ENCODE peak calls at places on chromosomes 16 and 17, in six cellular contexts. One of them, this sample, is unnamed. For H3K9me3 and H3K36me3, the result is how much of the 10 kb centered on the place peaks cover.

GRCh38 chr16:17076121-17076757 is 394.5 kb downstream of the XYLT1 start:
- DNase-seq in CD4-positive, CD25-positive, alpha-beta regulatory T cell: no peak
- DNase-seq in sigmoid colon: no peak
- DNase-seq in HepG2: no peak
- DNase-seq in HCT116: no peak
- DNase-seq in tibial artery: no peak
- DNase-seq in this sample: no peak

GRCh38 chr17:59611503-59611902 is 8.2 kb upstream of the CLTC start:
- DNase-seq in CD4-positive, CD25-positive, alpha-beta regulatory T cell: no peak
- DNase-seq in sigmoid colon: no peak
- DNase-seq in HepG2: no peak
- DNase-seq in HCT116: no peak
- DNase-seq in tibial artery: no peak
- DNase-seq in this sample: no peak

GRCh38 chr17:57284984-57285646 is 28.8 kb downstream of the MSI2 start:
- DNase-seq in CD4-positive, CD25-positive, alpha-beta regulatory T cell: no peak
- DNase-seq in sigmoid colon: no peak
- DNase-seq in HepG2: peak
- DNase-seq in HCT116: no peak
- DNase-seq in tibial artery: no peak
- DNase-seq in this sample: no peak

GRCh38 chr17:46147167-46147749 is 46.0 kb downstream of the KANSL1 start:
- DNase-seq in CD4-positive, CD25-positive, alpha-beta regulatory T cell: no peak
- DNase-seq in sigmoid colon: no peak
- DNase-seq in HepG2: no peak
- DNase-seq in HCT116: no peak
- DNase-seq in tibial artery: no peak
- DNase-seq in this sample: no peak

GRCh38 chr16:89143911-89144675 is 27.5 kb upstream of the CDH15 start:
- DNase-seq in CD4-positive, CD25-positive, alpha-beta regulatory T cell: no peak
- DNase-seq in sigmoid colon: no peak
- DNase-seq in HepG2: no peak
- DNase-seq in HCT116: no peak
- DNase-seq in tibial artery: no peak
- DNase-seq in this sample: no peak

GRCh38 chr16:87754535-87754934 is 11.3 kb downstream of the KLHDC4 start:
- DNase-seq in CD4-positive, CD25-positive, alpha-beta regulatory T cell: no peak
- DNase-seq in sigmoid colon: no peak
- DNase-seq in HepG2: no peak
- DNase-seq in HCT116: no peak
- DNase-seq in tibial artery: no peak
- DNase-seq in this sample: no peak

GRCh38 chr17:82239926-82240505 is 11.2 kb downstream of the SLC16A3 start:
- DNase-seq in CD4-positive, CD25-positive, alpha-beta regulatory T cell: no peak
- DNase-seq in sigmoid colon: peak
- DNase-seq in HepG2: peak
- DNase-seq in HCT116: no peak
- DNase-seq in tibial artery: no peak
- DNase-seq in this sample: no peak

GRCh38 chr17:34305606-34306005 is 13.6 kb upstream of the CCL8 start:
- DNase-seq in CD4-positive, CD25-positive, alpha-beta regulatory T cell: no peak
- DNase-seq in sigmoid colon: no peak
- DNase-seq in HepG2: no peak
- DNase-seq in HCT116: no peak
- DNase-seq in tibial artery: no peak
- DNase-seq in this sample: no peak

GRCh38 chr17:49209061-49209571 is 1.3 kb downstream of the GNGT2 start:
- DNase-seq in CD4-positive, CD25-positive, alpha-beta regulatory T cell: no peak
- DNase-seq in sigmoid colon: no peak
- DNase-seq in HepG2: no peak
- DNase-seq in HCT116: no peak
- DNase-seq in tibial artery: no peak
- DNase-seq in this sample: no peak

GRCh38 chr17:81076097-81076754 is 41.3 kb downstream of the BAIAP2 start:
- DNase-seq in CD4-positive, CD25-positive, alpha-beta regulatory T cell: no peak
- DNase-seq in sigmoid colon: no peak
- DNase-seq in HepG2: no peak
- DNase-seq in HCT116: no peak
- DNase-seq in tibial artery: no peak
- DNase-seq in this sample: no peak

GRCh38 chr16:50396770-50397525 is 28.2 kb upstream of the BRD7 start:
- DNase-seq in CD4-positive, CD25-positive, alpha-beta regulatory T cell: no peak
- DNase-seq in sigmoid colon: no peak
- DNase-seq in HepG2: no peak
- DNase-seq in HCT116: peak
- DNase-seq in tibial artery: no peak
- DNase-seq in this sample: no peak

GRCh38 chr16:75273054-75273925 is 21.9 kb upstream of the BCAR1 start:
- DNase-seq in CD4-positive, CD25-positive, alpha-beta regulatory T cell: no peak
- DNase-seq in sigmoid colon: no peak
- DNase-seq in HepG2: no peak
- DNase-seq in HCT116: no peak
- DNase-seq in tibial artery: no peak
- DNase-seq in this sample: no peak

GRCh38 chr17:72123964-72124791 is 3.4 kb downstream of the SOX9 start:
- DNase-seq in CD4-positive, CD25-positive, alpha-beta regulatory T cell: no peak
- DNase-seq in sigmoid colon: no peak
- DNase-seq in HepG2: no peak
- DNase-seq in HCT116: no peak
- DNase-seq in tibial artery: no peak
- DNase-seq in this sample: peak

GRCh38 chr16:1277945-1278282 is 22.0 kb downstream of the TPSD1 start:
- DNase-seq in CD4-positive, CD25-positive, alpha-beta regulatory T cell: no peak
- DNase-seq in sigmoid colon: no peak
- DNase-seq in HepG2: no peak
- DNase-seq in HCT116: no peak
- DNase-seq in tibial artery: no peak
- DNase-seq in this sample: no peak

GRCh38 chr16:20969386-20969785 is 68.8 kb downstream of the LYRM1 start:
- DNase-seq in CD4-positive, CD25-positive, alpha-beta regulatory T cell: no peak
- DNase-seq in sigmoid colon: no peak
- DNase-seq in HepG2: no peak
- DNase-seq in HCT116: no peak
- DNase-seq in tibial artery: no peak
- DNase-seq in this sample: no peak

GRCh38 chr16:29820271-29820701 is at the start of gene MVP:
- DNase-seq in CD4-positive, CD25-positive, alpha-beta regulatory T cell: no peak
- DNase-seq in sigmoid colon: peak
- DNase-seq in HepG2: no peak
- DNase-seq in HCT116: no peak
- DNase-seq in tibial artery: peak
- DNase-seq in this sample: peak

GRCh38 chr17:3762922-3763776 is 37.8 kb downstream of the ITGAE start:
- DNase-seq in CD4-positive, CD25-positive, alpha-beta regulatory T cell: no peak
- DNase-seq in sigmoid colon: no peak
- DNase-seq in HepG2: no peak
- DNase-seq in HCT116: no peak
- DNase-seq in tibial artery: no peak
- DNase-seq in this sample: no peak

GRCh38 chr16:83441523-83441922 is 366.3 kb upstream of the HSBP1 start:
- DNase-seq in CD4-positive, CD25-positive, alpha-beta regulatory T cell: no peak
- DNase-seq in sigmoid colon: no peak
- DNase-seq in HepG2: no peak
- DNase-seq in HCT116: no peak
- DNase-seq in tibial artery: no peak
- DNase-seq in this sample: no peak

GRCh38 chr16:47460755-47461597 is at the start of the genes ITFG1 and PHKB:
- DNase-seq in CD4-positive, CD25-positive, alpha-beta regulatory T cell: peak
- DNase-seq in sigmoid colon: peak
- DNase-seq in HepG2: peak
- DNase-seq in HCT116: peak
- DNase-seq in tibial artery: peak
- DNase-seq in this sample: peak

GRCh38 chr16:50071075-50071671 is 5.4 kb downstream of the HEATR3 start:
- DNase-seq in CD4-positive, CD25-positive, alpha-beta regulatory T cell: no peak
- DNase-seq in sigmoid colon: no peak
- DNase-seq in HepG2: no peak
- DNase-seq in HCT116: no peak
- DNase-seq in tibial artery: no peak
- DNase-seq in this sample: no peak

GRCh38 chr17:79045830-79046500 is 22.0 kb downstream of the C1QTNF1 start:
- DNase-seq in CD4-positive, CD25-positive, alpha-beta regulatory T cell: peak
- DNase-seq in sigmoid colon: peak
- DNase-seq in HepG2: peak
- DNase-seq in HCT116: peak
- DNase-seq in tibial artery: peak
- DNase-seq in this sample: peak

GRCh38 chr17:5184284-5184683 is 7.4 kb downstream of the ZNF594 start:
- DNase-seq in CD4-positive, CD25-positive, alpha-beta regulatory T cell: no peak
- DNase-seq in sigmoid colon: no peak
- DNase-seq in HepG2: no peak
- DNase-seq in HCT116: no peak
- DNase-seq in tibial artery: no peak
- DNase-seq in this sample: no peak
- H3K9me3 ChIP-seq in CD4-positive, CD25-positive, alpha-beta regulatory T cell: half or more
- H3K9me3 ChIP-seq in sigmoid colon: half or more
- H3K9me3 ChIP-seq in HepG2: under half
- H3K9me3 ChIP-seq in HCT116: half or more
- H3K9me3 ChIP-seq in tibial artery: under half
- H3K9me3 ChIP-seq in this sample: under half

GRCh38 chr16:15874745-15875314 is 13.6 kb downstream of the CEP20 start:
- DNase-seq in CD4-positive, CD25-positive, alpha-beta regulatory T cell: no peak
- DNase-seq in sigmoid colon: peak
- DNase-seq in HepG2: peak
- DNase-seq in HCT116: peak
- DNase-seq in tibial artery: peak
- DNase-seq in this sample: peak

GRCh38 chr16:15876503-15876902 is 11.9 kb downstream of the CEP20 start:
- DNase-seq in CD4-positive, CD25-positive, alpha-beta regulatory T cell: no peak
- DNase-seq in sigmoid colon: no peak
- DNase-seq in HepG2: no peak
- DNase-seq in HCT116: no peak
- DNase-seq in tibial artery: no peak
- DNase-seq in this sample: no peak

GRCh38 chr16:15879255-15879804 is 9.1 kb downstream of the CEP20 start:
- DNase-seq in CD4-positive, CD25-positive, alpha-beta regulatory T cell: no peak
- DNase-seq in sigmoid colon: no peak
- DNase-seq in HepG2: peak
- DNase-seq in HCT116: no peak
- DNase-seq in tibial artery: no peak
- DNase-seq in this sample: no peak

DNA sequence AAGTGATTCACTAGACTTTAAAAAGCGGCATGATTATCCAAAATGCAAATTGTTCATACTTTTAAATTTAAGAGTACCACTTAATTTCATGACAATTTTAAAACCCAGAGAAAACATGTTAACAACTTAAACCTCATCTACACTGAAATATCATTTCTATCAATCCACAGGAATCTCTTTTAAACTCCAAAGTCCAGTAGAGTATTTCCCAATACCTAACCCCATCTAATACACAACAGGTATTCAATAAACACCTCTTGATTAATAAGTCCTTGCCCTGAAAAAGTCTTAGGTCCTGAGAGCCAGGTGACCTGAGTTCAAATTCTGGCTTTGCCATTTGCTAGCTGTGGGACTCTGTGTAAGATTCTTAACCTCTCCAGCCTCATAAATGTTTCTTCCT is 14.7 kb downstream of the CEP20 start:
- DNase-seq in CD4-positive, CD25-positive, alpha-beta regulatory T cell: no peak
- DNase-seq in sigmoid colon: no peak
- DNase-seq in HepG2: no peak
- DNase-seq in HCT116: no peak
- DNase-seq in tibial artery: no peak
- DNase-seq in this sample: no peak
- H3K36me3 ChIP-seq in CD4-positive, CD25-positive, alpha-beta regulatory T cell: half or more
- H3K36me3 ChIP-seq in sigmoid colon: under half
- H3K36me3 ChIP-seq in HepG2: under half
- H3K36me3 ChIP-seq in HCT116: under half
- H3K36me3 ChIP-seq in tibial artery: under half
- H3K36me3 ChIP-seq in this sample: under half

DNA sequence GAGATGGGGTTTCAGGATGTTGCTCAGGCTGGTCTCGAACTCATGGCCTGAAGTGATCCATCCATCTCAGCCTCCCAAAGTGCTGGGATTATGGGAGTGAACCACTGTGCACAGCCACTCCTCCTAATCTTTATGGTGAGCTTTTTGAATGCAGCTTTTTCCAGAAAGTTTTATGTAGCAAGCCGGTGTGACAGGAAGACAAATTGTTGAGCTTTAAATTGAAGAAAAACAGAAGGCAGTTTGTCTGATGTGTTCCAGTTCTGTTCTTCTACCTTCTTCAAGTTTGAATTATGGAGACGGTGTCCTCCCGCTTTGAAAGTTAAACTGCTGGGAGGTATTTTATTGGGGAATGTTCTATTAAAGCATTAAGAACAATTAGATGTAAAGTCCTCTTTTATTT is 177.1 kb downstream of the SNX29 start:
- DNase-seq in CD4-positive, CD25-positive, alpha-beta regulatory T cell: no peak
- DNase-seq in sigmoid colon: no peak
- DNase-seq in HepG2: no peak
- DNase-seq in HCT116: no peak
- DNase-seq in tibial artery: no peak
- DNase-seq in this sample: no peak
- H3K27ac ChIP-seq in CD4-positive, CD25-positive, alpha-beta regulatory T cell: no peak
- H3K27ac ChIP-seq in sigmoid colon: peak
- H3K27ac ChIP-seq in HepG2: no peak
- H3K27ac ChIP-seq in HCT116: no peak
- H3K27ac ChIP-seq in tibial artery: no peak
- H3K27ac ChIP-seq in this sample: no peak

GRCh38 chr17:56064506-56064905 is 88.8 kb upstream of the ANKFN1 start:
- DNase-seq in CD4-positive, CD25-positive, alpha-beta regulatory T cell: no peak
- DNase-seq in sigmoid colon: no peak
- DNase-seq in HepG2: no peak
- DNase-seq in HCT116: no peak
- DNase-seq in tibial artery: no peak
- DNase-seq in this sample: no peak
- H3K9me3 ChIP-seq in CD4-positive, CD25-positive, alpha-beta regulatory T cell: under half
- H3K9me3 ChIP-seq in sigmoid colon: under half
- H3K9me3 ChIP-seq in HepG2: under half
- H3K9me3 ChIP-seq in HCT116: under half
- H3K9me3 ChIP-seq in tibial artery: under half
- H3K9me3 ChIP-seq in this sample: under half

GRCh38 chr17:77203846-77204245 is 63.1 kb downstream of the SEC14L1 start:
- DNase-seq in CD4-positive, CD25-positive, alpha-beta regulatory T cell: no peak
- DNase-seq in sigmoid colon: no peak
- DNase-seq in HepG2: no peak
- DNase-seq in HCT116: no peak
- DNase-seq in tibial artery: no peak
- DNase-seq in this sample: no peak
- H3K36me3 ChIP-seq in CD4-positive, CD25-positive, alpha-beta regulatory T cell: half or more
- H3K36me3 ChIP-seq in sigmoid colon: under half
- H3K36me3 ChIP-seq in HepG2: under half
- H3K36me3 ChIP-seq in HCT116: under half
- H3K36me3 ChIP-seq in tibial artery: half or more
- H3K36me3 ChIP-seq in this sample: under half

This sample was measured in small intestine.